ENCODE peak calls at places on chromosome 4, in eight cellular contexts. U, C, I, K, D, B, T and L are unnamed samples.

GRCh38 chr4:83889802-83890201 is 353.9 kb downstream of the GPAT3 start:
- DNase-seq in U (no peak), C (no peak), I (no peak), K (no peak), D (peak), B (no peak), T (no peak), L (no peak)

GRCh38 chr4:35163189-35163588 is 1081.1 kb downstream of the ARAP2 start:
- DNase-seq in U (no peak), C (no peak), I (no peak), K (no peak), D (no peak), B (no peak), T (no peak), L (no peak)

GRCh38 chr4:7419961-7420660 is 14.6 kb downstream of the PSAPL1 start:
- DNase-seq in U (no peak), C (peak), I (no peak), K (no peak), D (no peak), B (no peak), T (no peak), L (no peak)

GRCh38 chr4:137425281-137425680 is 107.0 kb downstream of the PCDH18 start:
- DNase-seq in U (no peak), C (no peak), I (no peak), K (no peak), D (no peak), B (no peak), T (no peak), L (no peak)

GRCh38 chr4:128818442-128818841 is 8.9 kb downstream of the JADE1 start:
- DNase-seq in U (no peak), C (no peak), I (no peak), K (no peak), D (no peak), B (no peak), T (no peak), L (no peak)

GRCh38 chr4:182854466-182854865 is 62.7 kb downstream of the DCTD start:
- DNase-seq in U (no peak), C (no peak), I (no peak), K (no peak), D (no peak), B (no peak), T (no peak), L (no peak)

GRCh38 chr4:45370370-45370769 is 644.0 kb upstream of the GNPDA2 start:
- DNase-seq in U (no peak), C (no peak), I (no peak), K (no peak), D (no peak), B (no peak), T (no peak), L (no peak)

GRCh38 chr4:13511101-13511500 is 27.0 kb upstream of the RAB28 start:
- DNase-seq in U (no peak), C (no peak), I (no peak), K (no peak), D (no peak), B (no peak), T (no peak), L (no peak)

GRCh38 chr4:184732126-184732525 is 1.8 kb downstream of the CENPU start:
- DNase-seq in U (no peak), C (no peak), I (no peak), K (no peak), D (no peak), B (no peak), T (no peak), L (peak)

GRCh38 chr4:15420642-15421041 is 7.2 kb upstream of the C1QTNF7 start:
- DNase-seq in U (no peak), C (no peak), I (no peak), K (no peak), D (no peak), B (no peak), T (no peak), L (no peak)

GRCh38 chr4:78784255-78784654 is 8.1 kb downstream of the BMP2K start:
- DNase-seq in U (no peak), C (no peak), I (no peak), K (no peak), D (no peak), B (no peak), T (peak), L (no peak)

GRCh38 chr4:123300222-123300621 is 96.4 kb upstream of the SPRY1 start:
- DNase-seq in U (no peak), C (no peak), I (peak), K (no peak), D (no peak), B (no peak), T (no peak), L (no peak)

GRCh38 chr4:38154681-38155588 is 194.7 kb downstream of the PTTG2 start:
- DNase-seq in U (no peak), C (peak), I (no peak), K (peak), D (peak), B (no peak), T (peak), L (peak)

GRCh38 chr4:111562811-111563210 is 582.4 kb upstream of the FAM241A start:
- DNase-seq in U (no peak), C (no peak), I (peak), K (no peak), D (no peak), B (no peak), T (no peak), L (no peak)

GRCh38 chr4:124708517-124709300 is 3.8 kb downstream of the ANKRD50 start:
- DNase-seq in U (no peak), C (no peak), I (peak), K (no peak), D (no peak), B (no peak), T (peak), L (no peak)

GRCh38 chr4:125773502-125773901 is 458.7 kb downstream of the FAT4 start:
- DNase-seq in U (no peak), C (no peak), I (no peak), K (no peak), D (no peak), B (no peak), T (no peak), L (no peak)

GRCh38 chr4:124409044-124409443 is 303.5 kb downstream of the ANKRD50 start:
- DNase-seq in U (no peak), C (no peak), I (no peak), K (no peak), D (peak), B (no peak), T (no peak), L (no peak)

GRCh38 chr4:55851885-55852284 is 1.6 kb upstream of the EXOC1 start:
- DNase-seq in U (peak), C (no peak), I (no peak), K (peak), D (no peak), B (no peak), T (no peak), L (no peak)

GRCh38 chr4:86443495-86443894 is 83.6 kb upstream of the MAPK10 start:
- DNase-seq in U (no peak), C (no peak), I (no peak), K (no peak), D (no peak), B (no peak), T (no peak), L (no peak)

GRCh38 chr4:24611575-24611974 is 27.2 kb upstream of the DHX15 start:
- DNase-seq in U (no peak), C (no peak), I (no peak), K (no peak), D (no peak), B (no peak), T (no peak), L (no peak)

GRCh38 chr4:148112231-148112982 is 329.8 kb downstream of the NR3C2 start:
- DNase-seq in U (no peak), C (no peak), I (peak), K (no peak), D (no peak), B (no peak), T (no peak), L (no peak)
- TF ChIP-seq POLR2A in U (no peak), C (no peak), I (no peak), K (no peak), D (no peak), B (no peak), T (no peak), L (no peak)

GRCh38 chr4:156971168-156971601 is 414 bp downstream of the PDGFC start:
- DNase-seq in U (no peak), C (peak), I (no peak), K (peak), D (no peak), B (peak), T (no peak), L (no peak)

GRCh38 chr4:156970501-156971167 is 965 bp downstream of the PDGFC start:
- DNase-seq in U (peak), C (peak), I (peak), K (peak), D (peak), B (no peak), T (no peak), L (peak)

GRCh38 chr4:156972370-156972980 is 876 bp upstream of the PDGFC start:
- DNase-seq in U (no peak), C (no peak), I (no peak), K (no peak), D (no peak), B (no peak), T (no peak), L (no peak)

GRCh38 chr4:156974264-156974663 is 2.7 kb upstream of the PDGFC start:
- DNase-seq in U (no peak), C (no peak), I (no peak), K (no peak), D (no peak), B (no peak), T (no peak), L (no peak)

GRCh38 chr4:156971623-156972369 is at the start of gene PDGFC:
- DNase-seq in U (peak), C (peak), I (peak), K (peak), D (peak), B (peak), T (no peak), L (peak)
- TF ChIP-seq POLR2A in U (no peak), C (peak), I (no peak), K (no peak), D (no peak), B (no peak), T (no peak), L (peak)

GRCh38 chr4:2570551-2571222 is 34.2 kb downstream of the FAM193A start:
- DNase-seq in U (no peak), C (no peak), I (peak), K (no peak), D (no peak), B (peak), T (peak), L (no peak)
- TF ChIP-seq POLR2A in U (no peak), C (no peak), I (no peak), K (no peak), D (no peak), B (peak), T (no peak), L (no peak)

GRCh38 chr4:105145059-105145912 is 1.4 kb upstream of the TET2 start:
- DNase-seq in U (no peak), C (no peak), I (peak), K (no peak), D (no peak), B (no peak), T (peak), L (peak)

GRCh38 chr4:105147226-105148151 is 813 bp downstream of the TET2 start:
- DNase-seq in U (no peak), C (peak), I (peak), K (peak), D (peak), B (no peak), T (peak), L (peak)

GRCh38 chr4:105146286-105147219 is at the start of gene TET2:
- DNase-seq in U (peak), C (peak), I (peak), K (peak), D (peak), B (peak), T (peak), L (peak)

GRCh38 chr4:105149771-105150170 is 3.1 kb downstream of the TET2 start:
- DNase-seq in U (no peak), C (peak), I (peak), K (no peak), D (no peak), B (no peak), T (peak), L (peak)

DNA sequence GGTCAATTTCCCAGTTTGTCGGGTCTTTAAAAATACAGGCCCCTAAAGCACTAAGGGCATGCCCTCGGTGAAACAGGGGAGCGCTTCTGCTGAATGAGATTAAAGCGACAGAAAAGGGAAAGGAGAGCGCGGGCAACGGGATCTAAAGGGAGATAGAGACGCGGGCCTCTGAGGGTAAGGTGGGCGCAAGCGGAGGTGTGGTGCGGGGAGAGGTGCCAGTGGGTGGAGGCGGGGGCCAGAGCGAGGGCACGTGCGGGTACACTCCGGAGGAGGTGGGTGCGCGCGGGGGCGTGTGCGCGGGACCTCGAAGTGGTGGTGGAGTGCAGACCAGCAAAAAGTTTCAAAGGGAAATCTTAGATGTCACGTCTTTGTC is 777 bp upstream of the TET2 start:
- DNase-seq in U (no peak), C (peak), I (peak), K (peak), D (no peak), B (no peak), T (no peak), L (peak)
- TF ChIP-seq POLR2A in U (no peak), C (no peak), I (no peak), K (no peak), D (no peak), B (no peak), T (no peak), L (no peak)

GRCh38 chr4:88614058-88614457 is 21.8 kb downstream of the HERC3 start:
- DNase-seq in U (no peak), C (no peak), I (no peak), K (no peak), D (no peak), B (no peak), T (no peak), L (no peak)

GRCh38 chr4:88616275-88616996 is 24.2 kb downstream of the HERC3 start:
- DNase-seq in U (no peak), C (no peak), I (no peak), K (no peak), D (peak), B (no peak), T (no peak), L (peak)

GRCh38 chr4:88609387-88609786 is 17.1 kb downstream of the HERC3 start:
- DNase-seq in U (no peak), C (no peak), I (peak), K (no peak), D (no peak), B (no peak), T (no peak), L (no peak)

GRCh38 chr4:88610771-88611170 is 18.5 kb downstream of the HERC3 start:
- DNase-seq in U (no peak), C (peak), I (no peak), K (no peak), D (no peak), B (no peak), T (no peak), L (no peak)

DNA sequence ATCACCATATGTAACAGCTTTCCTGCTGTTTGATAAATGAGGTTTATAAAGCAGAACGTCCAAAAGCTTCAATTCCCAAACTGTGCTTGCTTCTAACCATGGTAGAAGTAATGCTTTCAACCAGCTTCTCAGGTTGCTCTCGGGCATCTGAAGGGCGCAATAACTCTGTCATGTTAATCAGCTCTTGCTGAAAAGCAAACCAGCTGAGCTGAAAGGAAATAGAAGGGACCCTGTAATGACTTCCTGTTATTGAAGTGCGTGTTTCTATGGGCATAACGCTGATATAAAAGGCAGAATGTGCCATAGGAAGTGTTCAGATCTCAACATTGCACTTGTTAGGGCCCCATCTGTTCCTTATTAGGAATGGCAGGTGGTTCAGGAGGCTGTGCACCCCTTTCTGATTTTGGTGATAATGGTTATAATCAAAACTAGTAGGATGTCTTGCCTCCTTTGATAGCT is 21.2 kb downstream of the HERC3 start:
- DNase-seq in U (no peak), C (no peak), I (peak), K (no peak), D (no peak), B (no peak), T (peak), L (no peak)
- TF ChIP-seq POLR2A in U (no peak), C (no peak), I (no peak), K (peak), D (no peak), B (no peak), T (no peak), L (no peak)